ENCODE peak calls at places on chromosomes 11 and 22, in ten cellular contexts. J is pancreas; U is aorta; O is ovary; L is hepatocyte; P is CD8-positive, alpha-beta memory T cell; A is upper lobe of right lung; T is heart right ventricle; M is H9; D is transverse colon. V is an unnamed sample. For H3K4me1, the result is how much of the 10 kb centered on the place peaks cover.

GRCh38 chr22:23070418-23071162 is at the start of gene GNAZ:
- DNase-seq in D (no peak), U (peak), A (peak), O (peak), J (peak), L (peak), T (no peak), P (peak), M (peak), V (peak)

GRCh38 chr11:100727410-100727809 is 40.3 kb downstream of the ARHGAP42 start:
- DNase-seq in T (peak), A (no peak), L (peak), U (no peak), J (no peak), D (no peak), M (no peak), O (no peak), P (no peak), V (no peak)

GRCh38 chr11:86515297-86516094 is 140.8 kb downstream of the CCDC81 start:
- DNase-seq in D (no peak), L (peak), P (no peak), U (no peak), M (no peak), J (no peak), T (no peak), A (no peak), O (no peak), V (no peak)

GRCh38 chr11:117413616-117414015 is 86.0 kb downstream of the CEP164 start:
- DNase-seq in T (no peak), L (no peak), O (no peak), M (no peak), P (no peak), U (peak), D (no peak), A (no peak), J (no peak), V (no peak)

GRCh38 chr11:120389693-120390584 is 53.7 kb downstream of the ARHGEF12 start:
- DNase-seq in U (no peak), L (no peak), T (no peak), A (no peak), P (no peak), M (no peak), D (no peak), O (no peak), J (no peak), V (no peak)

GRCh38 chr11:103257360-103257759 is 148.1 kb downstream of the DYNC2H1 start:
- DNase-seq in T (no peak), L (peak), P (no peak), D (no peak), J (no peak), M (no peak), U (no peak), O (no peak), A (no peak), V (no peak)

GRCh38 chr22:29342577-29343312 is 27.2 kb upstream of the RASL10A start:
- DNase-seq in T (no peak), D (no peak), J (peak), U (no peak), M (no peak), A (no peak), O (no peak), L (no peak), P (no peak), V (no peak)

GRCh38 chr11:61384271-61385242 is 7.8 kb upstream of the TMEM216 start:
- DNase-seq in D (no peak), O (no peak), L (peak), P (no peak), A (peak), U (no peak), T (no peak), M (peak), J (no peak), V (no peak)

GRCh38 chr22:27687984-27688545 is 113.5 kb downstream of the MN1 start:
- DNase-seq in A (no peak), L (no peak), M (no peak), T (no peak), U (no peak), D (no peak), O (no peak), J (no peak), P (no peak), V (no peak)

GRCh38 chr11:62145261-62145871 is 21.6 kb downstream of the INCENP start:
- DNase-seq in A (peak), U (peak), L (no peak), P (no peak), M (peak), J (no peak), T (no peak), O (no peak), D (no peak), V (no peak)

GRCh38 chr11:69834811-69835800 is 15.9 kb upstream of the FGF3 start:
- DNase-seq in T (no peak), O (peak), J (no peak), U (no peak), A (peak), P (no peak), M (peak), D (no peak), L (no peak), V (no peak)

GRCh38 chr11:18347471-18348125 is 25.2 kb downstream of the GTF2H1 start:
- DNase-seq in J (no peak), O (no peak), D (no peak), P (no peak), L (no peak), U (no peak), M (no peak), A (no peak), T (no peak), V (no peak)

GRCh38 chr11:85029964-85030363 is 597.2 kb downstream of the DLG2 start:
- DNase-seq in U (no peak), T (no peak), D (no peak), P (no peak), O (no peak), J (no peak), L (no peak), A (no peak), M (no peak), V (no peak)

GRCh38 chr11:134418119-134418840 is 6.2 kb upstream of the B3GAT1 start:
- DNase-seq in M (no peak), L (peak), T (no peak), A (no peak), J (no peak), O (no peak), D (no peak), P (no peak), U (peak), V (no peak)

GRCh38 chr11:36452231-36452630 is 57.8 kb downstream of the TRAF6 start:
- DNase-seq in O (no peak), U (no peak), L (no peak), J (no peak), M (no peak), A (no peak), T (no peak), P (no peak), D (no peak), V (no peak)

GRCh38 chr11:3823762-3824506 is 15.6 kb downstream of the PGAP2 start:
- DNase-seq in L (no peak), P (no peak), U (no peak), J (no peak), D (no peak), T (no peak), M (no peak), A (no peak), O (no peak), V (no peak)

GRCh38 chr11:10455637-10456487 is 798 bp downstream of the AMPD3 start:
- DNase-seq in M (peak), A (no peak), O (peak), U (no peak), T (peak), J (no peak), D (peak), P (peak), L (peak), V (peak)

GRCh38 chr11:74225565-74225964 is 54.5 kb downstream of the PPME1 start:
- DNase-seq in T (no peak), A (no peak), L (no peak), J (no peak), O (no peak), P (no peak), D (no peak), M (no peak), U (no peak), V (no peak)

GRCh38 chr11:100686476-100686875 is 612 bp upstream of the ARHGAP42 start:
- DNase-seq in D (no peak), T (no peak), M (peak), A (no peak), L (no peak), J (no peak), O (no peak), P (no peak), U (no peak), V (no peak)

GRCh38 chr11:66315498-66315885 is 1.4 kb downstream of the CD248 start:
- DNase-seq in A (no peak), D (no peak), T (no peak), J (peak), M (no peak), L (no peak), U (no peak), P (no peak), O (no peak), V (no peak)
- H3K27ac ChIP-seq in A (no peak), D (peak), T (peak), J (no peak), M (no peak), L (peak), U (no peak), P (no peak), O (no peak), V (peak)

GRCh38 chr11:102147632-102148031 is 37.4 kb downstream of the YAP1 start:
- DNase-seq in L (no peak), U (no peak), O (no peak), M (no peak), T (no peak), D (no peak), P (no peak), J (no peak), A (no peak), V (no peak)

GRCh38 chr11:102147031-102147430 is 36.8 kb downstream of the YAP1 start:
- DNase-seq in M (no peak), O (no peak), T (no peak), J (no peak), D (no peak), A (no peak), L (no peak), U (no peak), P (no peak), V (no peak)

GRCh38 chr11:102142333-102142732 is 32.1 kb downstream of the YAP1 start:
- DNase-seq in A (no peak), T (no peak), O (no peak), D (no peak), P (no peak), L (no peak), J (no peak), M (no peak), U (no peak), V (no peak)

GRCh38 chr11:102144357-102145342 is 34.4 kb downstream of the YAP1 start:
- DNase-seq in M (no peak), T (peak), J (no peak), U (no peak), O (peak), A (no peak), P (no peak), L (peak), D (peak), V (no peak)

GRCh38 chr11:102143867-102144266 is 33.6 kb downstream of the YAP1 start:
- DNase-seq in A (no peak), D (no peak), J (no peak), M (no peak), O (no peak), T (no peak), U (no peak), P (no peak), L (no peak), V (no peak)
- H3K4me1 ChIP-seq in A (half or more), D (under half), J (under half), M (under half), O (under half), T (half or more), U (under half), P (under half), L (under half), V (half or more)

GRCh38 chr11:9056467-9056866 is 34.9 kb downstream of the SCUBE2 start:
- DNase-seq in J (no peak), O (no peak), A (no peak), P (no peak), U (no peak), L (no peak), M (no peak), D (no peak), T (no peak), V (no peak)
- H3K27ac ChIP-seq in J (no peak), O (no peak), A (no peak), P (no peak), U (no peak), L (no peak), M (no peak), D (no peak), T (no peak), V (no peak)

DNA sequence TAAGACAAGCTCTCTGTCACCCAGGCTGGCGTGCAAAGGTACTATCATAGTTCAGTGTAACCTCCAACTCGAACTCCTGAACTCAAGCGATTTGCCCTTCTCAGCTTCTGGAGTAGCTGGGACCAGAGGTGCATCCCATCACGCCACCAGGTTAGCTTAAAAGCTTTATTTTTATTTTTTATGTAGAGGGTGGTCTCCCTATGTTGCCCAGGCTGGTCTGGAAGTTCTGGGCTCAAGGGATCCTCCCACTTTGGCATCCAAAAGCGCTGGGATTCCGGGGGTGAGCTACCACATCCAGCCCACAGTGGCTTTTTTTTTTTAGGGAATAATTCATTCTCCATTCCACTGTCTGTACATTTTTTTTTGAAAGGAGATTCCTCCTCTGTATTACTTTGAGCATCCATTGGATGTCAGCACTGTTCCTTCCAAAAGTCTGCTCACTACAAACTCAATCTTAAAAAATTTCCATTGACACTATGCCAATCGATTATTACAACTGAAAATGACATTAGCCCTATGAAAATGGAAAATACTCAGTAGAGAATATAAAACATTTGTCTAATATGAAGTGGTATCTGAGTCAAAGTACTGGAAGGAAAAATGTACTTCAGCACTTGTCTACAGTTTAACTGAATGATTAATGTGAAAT is 1.3 kb upstream of the LPXN start:
- DNase-seq in T (no peak), P (no peak), M (no peak), U (no peak), O (peak), D (no peak), A (no peak), J (no peak), L (peak), V (no peak)
- H3K4me1 ChIP-seq in T (half or more), P (half or more), M (under half), U (under half), O (under half), D (under half), A (half or more), J (half or more), L (under half), V (half or more)

GRCh38 chr11:68353669-68354068 is 41.3 kb downstream of the LRP5 start:
- DNase-seq in A (peak), T (no peak), U (peak), D (no peak), J (no peak), P (no peak), M (no peak), O (peak), L (no peak), V (no peak)

GRCh38 chr11:68354181-68354872 is 41.9 kb downstream of the LRP5 start:
- DNase-seq in P (no peak), M (no peak), J (peak), A (peak), U (peak), D (peak), O (peak), T (peak), L (peak), V (peak)

GRCh38 chr11:68351450-68352275 is 39.3 kb downstream of the LRP5 start:
- DNase-seq in O (no peak), P (no peak), T (no peak), J (no peak), A (peak), D (no peak), U (peak), M (no peak), L (no peak), V (no peak)

GRCh38 chr11:68352591-68352990 is 40.2 kb downstream of the LRP5 start:
- DNase-seq in O (no peak), L (no peak), P (no peak), J (no peak), D (no peak), T (no peak), U (no peak), M (no peak), A (no peak), V (no peak)

GRCh38 chr11:68353118-68353517 is 40.7 kb downstream of the LRP5 start:
- DNase-seq in U (peak), D (no peak), M (no peak), A (no peak), T (no peak), O (peak), J (no peak), P (no peak), L (no peak), V (no peak)
- H3K27ac ChIP-seq in U (peak), D (peak), M (no peak), A (peak), T (peak), O (peak), J (peak), P (no peak), L (peak), V (peak)

DNA sequence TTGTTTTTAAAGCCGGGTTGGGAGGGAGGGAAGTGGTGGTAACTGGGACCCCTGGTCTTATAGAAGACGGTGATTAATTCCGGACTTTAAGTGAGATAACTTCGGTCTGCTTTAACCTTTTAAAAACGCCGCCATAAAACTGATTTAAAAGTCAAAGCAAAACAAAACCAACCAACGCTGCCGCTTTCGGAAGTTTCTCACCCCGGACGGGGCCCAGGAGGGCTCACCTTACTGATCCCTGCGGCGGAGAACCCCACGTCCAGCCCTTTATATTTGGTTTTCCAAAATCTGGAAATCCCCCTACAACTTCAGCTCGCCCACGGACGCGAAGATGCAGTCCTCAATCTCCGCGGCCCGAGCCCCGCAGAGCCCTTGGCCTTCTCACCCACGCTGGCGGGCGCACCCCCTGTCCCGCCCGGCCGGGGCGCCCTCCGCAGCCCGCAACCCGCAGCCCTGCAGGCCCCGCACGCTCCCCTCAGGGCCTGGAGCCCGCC is 405 bp downstream of the USP28 start:
- DNase-seq in L (no peak), P (no peak), D (no peak), T (no peak), M (no peak), J (no peak), U (no peak), O (no peak), A (no peak), V (no peak)
- H3K4me1 ChIP-seq in L (under half), P (under half), D (under half), T (under half), M (under half), J (under half), U (under half), O (under half), A (under half), V (under half)

DNA sequence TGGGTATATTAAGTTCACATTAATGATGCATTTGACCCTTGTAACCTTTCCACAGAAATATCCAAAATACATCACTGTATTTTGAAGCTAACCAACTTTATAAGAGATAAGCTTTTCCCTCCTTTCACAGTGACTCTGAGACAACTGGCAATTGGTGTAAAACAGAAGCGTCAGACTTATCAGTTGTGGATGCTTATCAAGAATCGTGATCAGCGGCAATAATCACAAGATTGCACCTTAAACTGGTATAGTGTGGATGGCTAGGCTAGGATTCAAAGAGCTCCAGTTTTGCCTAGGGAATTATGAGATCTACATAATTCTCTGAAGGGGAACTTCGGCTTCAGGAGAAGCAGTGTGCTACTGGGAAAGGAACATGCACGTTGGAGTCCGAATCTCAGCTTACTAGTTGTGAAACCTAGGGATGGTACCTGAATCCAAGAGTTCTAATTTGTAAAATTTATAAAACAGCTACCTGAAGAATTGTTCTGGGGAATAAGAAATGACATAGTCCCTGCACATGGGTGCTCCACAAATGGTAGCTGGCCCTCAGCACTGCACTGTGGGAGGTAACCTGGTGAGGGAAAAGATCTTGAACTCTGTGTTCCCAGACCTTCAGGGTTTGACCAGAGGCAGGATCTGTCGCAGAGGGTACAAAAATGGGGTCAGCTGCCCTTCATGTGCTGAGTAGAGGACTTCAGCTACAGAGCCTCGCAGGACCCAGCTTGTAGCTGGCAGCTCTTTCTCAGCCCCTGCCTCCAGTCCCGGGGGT is 73.3 kb downstream of the USP35 start:
- DNase-seq in T (no peak), D (no peak), M (no peak), J (no peak), O (no peak), A (no peak), U (no peak), L (no peak), P (no peak), V (no peak)
- H3K27ac ChIP-seq in T (no peak), D (no peak), M (no peak), J (no peak), O (no peak), A (no peak), U (no peak), L (peak), P (no peak), V (no peak)

GRCh38 chr11:73157141-73158010 is 15.3 kb upstream of the FCHSD2 start:
- DNase-seq in A (peak), P (no peak), L (peak), D (peak), J (no peak), M (no peak), O (peak), T (peak), U (peak), V (peak)
- H3K4me1 ChIP-seq in A (under half), P (under half), L (under half), D (under half), J (under half), M (under half), O (under half), T (half or more), U (under half), V (under half)

GRCh38 chr11:114149689-114150407 is 90.3 kb downstream of the ZBTB16 start:
- DNase-seq in T (no peak), P (no peak), L (no peak), U (no peak), M (no peak), J (no peak), A (no peak), O (no peak), D (no peak), V (peak)

GRCh38 chr11:114151631-114152030 is 92.1 kb downstream of the ZBTB16 start:
- DNase-seq in P (no peak), U (no peak), M (no peak), J (no peak), A (no peak), T (no peak), O (no peak), L (no peak), D (no peak), V (no peak)

GRCh38 chr11:114152162-114152561 is 92.7 kb downstream of the ZBTB16 start:
- DNase-seq in T (no peak), O (no peak), L (no peak), A (no peak), M (no peak), U (no peak), P (no peak), D (no peak), J (no peak), V (no peak)

GRCh38 chr11:114152785-114153184 is 93.3 kb downstream of the ZBTB16 start:
- DNase-seq in T (no peak), L (no peak), A (no peak), J (no peak), P (no peak), M (no peak), U (no peak), O (no peak), D (no peak), V (no peak)

GRCh38 chr11:114150671-114151070 is 91.2 kb downstream of the ZBTB16 start:
- DNase-seq in M (no peak), D (no peak), L (no peak), U (no peak), J (no peak), A (no peak), O (no peak), P (no peak), T (no peak), V (peak)
- H3K27ac ChIP-seq in M (no peak), D (peak), L (peak), U (peak), J (no peak), A (peak), O (no peak), P (no peak), T (no peak), V (peak)

V was measured in psoas muscle.